ENCODE peak calls at places on chromosomes 1 and 21, in eight cellular contexts. One of them, this sample, is unnamed.

GRCh38 chr21:41562101-41563000 is 54.4 kb upstream of the TMPRSS2 start:
- DNase-seq in ovary: no peak
- DNase-seq in IMR-90: no peak
- DNase-seq in DND-41: no peak
- DNase-seq in PC-9: peak; percentile 15
- DNase-seq in aorta: no peak
- DNase-seq in RWPE2: no peak
- DNase-seq in lower lobe of right lung: peak; percentile 64
- DNase-seq in this sample: no peak

GRCh38 chr1:53554592-53555305 is 95.5 kb downstream of the DMRTB1 start:
- DNase-seq in ovary: no peak
- DNase-seq in IMR-90: no peak
- DNase-seq in DND-41: no peak
- DNase-seq in PC-9: no peak
- DNase-seq in aorta: peak; percentile 39
- DNase-seq in RWPE2: peak; percentile 24
- DNase-seq in lower lobe of right lung: peak; percentile 18
- DNase-seq in this sample: peak; percentile 18

GRCh38 chr1:3014041-3014440 is 7.2 kb upstream of the ACTRT2 start:
- DNase-seq in ovary: peak; percentile 8
- DNase-seq in IMR-90: no peak
- DNase-seq in DND-41: no peak
- DNase-seq in PC-9: no peak
- DNase-seq in aorta: peak; percentile 69
- DNase-seq in RWPE2: peak; percentile 33
- DNase-seq in lower lobe of right lung: peak; percentile 40
- DNase-seq in this sample: no peak

GRCh38 chr1:21021311-21021710 is 155.4 kb downstream of the EIF4G3 start:
- DNase-seq in ovary: no peak
- DNase-seq in IMR-90: no peak
- DNase-seq in DND-41: no peak
- DNase-seq in PC-9: no peak
- DNase-seq in aorta: no peak
- DNase-seq in RWPE2: no peak
- DNase-seq in lower lobe of right lung: no peak
- DNase-seq in this sample: no peak

GRCh38 chr1:205493241-205494085 is 11.0 kb upstream of the CDK18 start:
- DNase-seq in ovary: peak; percentile 82
- DNase-seq in IMR-90: peak; percentile 56
- DNase-seq in DND-41: no peak
- DNase-seq in PC-9: peak; percentile 63
- DNase-seq in aorta: peak; percentile 83
- DNase-seq in RWPE2: no peak
- DNase-seq in lower lobe of right lung: no peak
- DNase-seq in this sample: peak; percentile 57

GRCh38 chr1:69421286-69421685 is 146.4 kb upstream of the LRRC7 start:
- DNase-seq in ovary: no peak
- DNase-seq in IMR-90: no peak
- DNase-seq in DND-41: no peak
- DNase-seq in PC-9: no peak
- DNase-seq in aorta: no peak
- DNase-seq in RWPE2: no peak
- DNase-seq in lower lobe of right lung: no peak
- DNase-seq in this sample: no peak

GRCh38 chr1:87450615-87451209 is 122.0 kb downstream of the LMO4 start:
- DNase-seq in ovary: no peak
- DNase-seq in IMR-90: no peak
- DNase-seq in DND-41: no peak
- DNase-seq in PC-9: no peak
- DNase-seq in aorta: no peak
- DNase-seq in RWPE2: no peak
- DNase-seq in lower lobe of right lung: no peak
- DNase-seq in this sample: no peak

GRCh38 chr1:29531596-29531995 is 295.3 kb downstream of the PTPRU start:
- DNase-seq in ovary: no peak
- DNase-seq in IMR-90: no peak
- DNase-seq in DND-41: no peak
- DNase-seq in PC-9: no peak
- DNase-seq in aorta: no peak
- DNase-seq in RWPE2: no peak
- DNase-seq in lower lobe of right lung: no peak
- DNase-seq in this sample: no peak

GRCh38 chr21:42759594-42759927 is 106.1 kb downstream of the PDE9A start:
- DNase-seq in ovary: no peak
- DNase-seq in IMR-90: no peak
- DNase-seq in DND-41: no peak
- DNase-seq in PC-9: no peak
- DNase-seq in aorta: no peak
- DNase-seq in RWPE2: no peak
- DNase-seq in lower lobe of right lung: no peak
- DNase-seq in this sample: no peak

GRCh38 chr1:208597571-208597970 is 353.4 kb upstream of the PLXNA2 start:
- DNase-seq in ovary: no peak
- DNase-seq in IMR-90: no peak
- DNase-seq in DND-41: no peak
- DNase-seq in PC-9: no peak
- DNase-seq in aorta: no peak
- DNase-seq in RWPE2: no peak
- DNase-seq in lower lobe of right lung: no peak
- DNase-seq in this sample: no peak

GRCh38 chr1:202976633-202977032 is 9.6 kb upstream of the CYB5R1 start:
- DNase-seq in ovary: no peak
- DNase-seq in IMR-90: no peak
- DNase-seq in DND-41: no peak
- DNase-seq in PC-9: no peak
- DNase-seq in aorta: no peak
- DNase-seq in RWPE2: no peak
- DNase-seq in lower lobe of right lung: no peak
- DNase-seq in this sample: no peak

GRCh38 chr1:198205021-198205684 is 48.4 kb downstream of the NEK7 start:
- DNase-seq in ovary: no peak
- DNase-seq in IMR-90: peak; percentile 45
- DNase-seq in DND-41: no peak
- DNase-seq in PC-9: no peak
- DNase-seq in aorta: no peak
- DNase-seq in RWPE2: no peak
- DNase-seq in lower lobe of right lung: no peak
- DNase-seq in this sample: no peak

GRCh38 chr1:205680073-205680851 is at the start of gene SLC45A3:
- DNase-seq in ovary: peak; percentile 67
- DNase-seq in IMR-90: no peak
- DNase-seq in DND-41: peak; percentile 54
- DNase-seq in PC-9: peak; percentile 46
- DNase-seq in aorta: peak; percentile 81
- DNase-seq in RWPE2: no peak
- DNase-seq in lower lobe of right lung: peak; percentile 52
- DNase-seq in this sample: peak; percentile 42

GRCh38 chr1:40133839-40134238 is 27.3 kb upstream of the RLF start:
- DNase-seq in ovary: no peak
- DNase-seq in IMR-90: no peak
- DNase-seq in DND-41: no peak
- DNase-seq in PC-9: no peak
- DNase-seq in aorta: no peak
- DNase-seq in RWPE2: no peak
- DNase-seq in lower lobe of right lung: no peak
- DNase-seq in this sample: no peak

GRCh38 chr21:46546799-46547198 is 58.1 kb downstream of the S100B start:
- DNase-seq in ovary: no peak
- DNase-seq in IMR-90: no peak
- DNase-seq in DND-41: no peak
- DNase-seq in PC-9: no peak
- DNase-seq in aorta: no peak
- DNase-seq in RWPE2: no peak
- DNase-seq in lower lobe of right lung: no peak
- DNase-seq in this sample: no peak

GRCh38 chr1:110308247-110308646 is 30.9 kb upstream of the RBM15 start:
- DNase-seq in ovary: no peak
- DNase-seq in IMR-90: peak; percentile 87
- DNase-seq in DND-41: no peak
- DNase-seq in PC-9: no peak
- DNase-seq in aorta: no peak
- DNase-seq in RWPE2: no peak
- DNase-seq in lower lobe of right lung: no peak
- DNase-seq in this sample: no peak

GRCh38 chr1:155085504-155086181 is 7.0 kb downstream of the EFNA3 start:
- DNase-seq in ovary: peak; percentile 72
- DNase-seq in IMR-90: peak; percentile 21
- DNase-seq in DND-41: peak; percentile 55
- DNase-seq in PC-9: peak; percentile 69
- DNase-seq in aorta: peak; percentile 88
- DNase-seq in RWPE2: peak; percentile 90
- DNase-seq in lower lobe of right lung: peak; percentile 80
- DNase-seq in this sample: peak; percentile 70

GRCh38 chr1:228376651-228377631 is 29.7 kb downstream of the TRIM11 start:
- DNase-seq in ovary: peak; percentile 31
- DNase-seq in IMR-90: no peak
- DNase-seq in DND-41: no peak
- DNase-seq in PC-9: no peak
- DNase-seq in aorta: peak; percentile 70
- DNase-seq in RWPE2: no peak
- DNase-seq in lower lobe of right lung: peak; percentile 42
- DNase-seq in this sample: no peak

GRCh38 chr1:66349277-66349676 is 184.7 kb upstream of the SGIP1 start:
- DNase-seq in ovary: no peak
- DNase-seq in IMR-90: no peak
- DNase-seq in DND-41: no peak
- DNase-seq in PC-9: no peak
- DNase-seq in aorta: no peak
- DNase-seq in RWPE2: no peak
- DNase-seq in lower lobe of right lung: no peak
- DNase-seq in this sample: no peak
- H3K4me3 ChIP-seq in ovary: no peak overlapping the region
- H3K4me3 ChIP-seq in IMR-90: no peak overlapping the region
- H3K4me3 ChIP-seq in DND-41: no peak overlapping the region
- H3K4me3 ChIP-seq in PC-9: no peak overlapping the region
- H3K4me3 ChIP-seq in aorta: no peak overlapping the region
- H3K4me3 ChIP-seq in RWPE2: no peak overlapping the region
- H3K4me3 ChIP-seq in lower lobe of right lung: no peak overlapping the region
- H3K4me3 ChIP-seq in this sample: no peak overlapping the region

DNA sequence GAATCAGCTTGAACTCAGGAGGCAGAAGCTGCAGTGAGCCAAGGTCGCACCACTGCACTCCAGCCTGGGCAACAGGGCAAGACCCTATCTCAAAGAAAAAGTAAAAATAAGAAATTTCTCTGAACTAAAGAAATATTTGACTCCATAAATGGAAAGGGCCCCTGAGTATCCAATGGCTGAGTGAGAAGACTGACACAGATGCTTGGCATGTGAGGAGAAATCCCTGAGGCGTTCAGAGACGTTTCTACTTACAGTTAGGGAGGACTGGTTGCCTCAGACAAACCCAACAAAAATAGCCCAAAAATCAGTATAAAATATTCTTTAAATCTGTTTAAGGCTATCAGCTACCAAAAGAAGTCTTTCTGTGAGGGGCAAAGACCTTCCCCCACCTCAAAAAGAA is 3.0 kb upstream of the SUMO3 start:
- DNase-seq in ovary: no peak
- DNase-seq in IMR-90: peak; percentile 60
- DNase-seq in DND-41: no peak
- DNase-seq in PC-9: no peak
- DNase-seq in aorta: no peak
- DNase-seq in RWPE2: no peak
- DNase-seq in lower lobe of right lung: no peak
- DNase-seq in this sample: no peak
- H3K9me3 ChIP-seq in ovary: no peaks in the 10 kb centered on the region
- H3K9me3 ChIP-seq in IMR-90: peaks cover 39% of the 10 kb centered on the region
- H3K9me3 ChIP-seq in DND-41: peaks cover 19% of the 10 kb centered on the region
- H3K9me3 ChIP-seq in PC-9: no peaks in the 10 kb centered on the region
- H3K9me3 ChIP-seq in aorta: peaks cover 5% of the 10 kb centered on the region
- H3K9me3 ChIP-seq in RWPE2: peaks cover 16% of the 10 kb centered on the region
- H3K9me3 ChIP-seq in lower lobe of right lung: peaks cover 21% of the 10 kb centered on the region
- H3K9me3 ChIP-seq in this sample: no peaks in the 10 kb centered on the region

GRCh38 chr1:156359973-156360372 is 9.0 kb upstream of the RHBG start:
- DNase-seq in ovary: no peak
- DNase-seq in IMR-90: peak; percentile 43
- DNase-seq in DND-41: no peak
- DNase-seq in PC-9: no peak
- DNase-seq in aorta: no peak
- DNase-seq in RWPE2: no peak
- DNase-seq in lower lobe of right lung: no peak
- DNase-seq in this sample: no peak

GRCh38 chr1:156357977-156358376 is 11.0 kb upstream of the RHBG start:
- DNase-seq in ovary: no peak
- DNase-seq in IMR-90: no peak
- DNase-seq in DND-41: no peak
- DNase-seq in PC-9: no peak
- DNase-seq in aorta: no peak
- DNase-seq in RWPE2: no peak
- DNase-seq in lower lobe of right lung: no peak
- DNase-seq in this sample: no peak

GRCh38 chr1:156356875-156357534 is 12.0 kb upstream of the RHBG start:
- DNase-seq in ovary: peak; percentile 78
- DNase-seq in IMR-90: no peak
- DNase-seq in DND-41: peak; percentile 60
- DNase-seq in PC-9: peak; percentile 75
- DNase-seq in aorta: no peak
- DNase-seq in RWPE2: no peak
- DNase-seq in lower lobe of right lung: peak; percentile 70
- DNase-seq in this sample: peak; percentile 53

GRCh38 chr1:156360534-156360933 is 8.5 kb upstream of the RHBG start:
- DNase-seq in ovary: no peak
- DNase-seq in IMR-90: no peak
- DNase-seq in DND-41: no peak
- DNase-seq in PC-9: no peak
- DNase-seq in aorta: no peak
- DNase-seq in RWPE2: no peak
- DNase-seq in lower lobe of right lung: no peak
- DNase-seq in this sample: no peak

GRCh38 chr1:156356262-156356874 is 12.6 kb upstream of the RHBG start:
- DNase-seq in ovary: no peak
- DNase-seq in IMR-90: no peak
- DNase-seq in DND-41: no peak
- DNase-seq in PC-9: no peak
- DNase-seq in aorta: no peak
- DNase-seq in RWPE2: no peak
- DNase-seq in lower lobe of right lung: no peak
- DNase-seq in this sample: no peak
- H3K4me3 ChIP-seq in ovary: no peak overlapping the region
- H3K4me3 ChIP-seq in IMR-90: no peak overlapping the region
- H3K4me3 ChIP-seq in DND-41: no peak overlapping the region
- H3K4me3 ChIP-seq in PC-9: peak overlapping the region; percentile 25
- H3K4me3 ChIP-seq in aorta: no peak overlapping the region
- H3K4me3 ChIP-seq in RWPE2: no peak overlapping the region
- H3K4me3 ChIP-seq in lower lobe of right lung: no peak overlapping the region
- H3K4me3 ChIP-seq in this sample: no peak overlapping the region

DNA sequence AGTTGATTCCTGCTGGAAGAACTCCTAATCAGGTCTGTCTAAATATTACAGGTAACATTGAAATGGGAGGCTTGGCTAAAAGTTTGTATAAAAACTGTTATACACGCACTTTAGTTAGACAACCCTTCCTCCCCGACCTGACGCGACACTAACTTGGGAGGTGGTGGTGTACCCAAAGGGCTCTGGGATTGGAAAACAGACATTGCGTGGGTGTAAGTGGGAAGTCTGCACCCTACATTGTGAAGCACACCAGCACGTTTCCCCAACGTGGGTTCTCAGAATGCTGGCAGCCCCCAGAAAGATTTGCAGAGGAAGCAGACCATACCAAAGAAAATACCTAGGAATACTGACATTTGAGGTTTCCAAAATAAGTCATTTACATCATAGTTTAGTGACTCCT is 16.8 kb downstream of the OR2T11 start:
- DNase-seq in ovary: no peak
- DNase-seq in IMR-90: no peak
- DNase-seq in DND-41: no peak
- DNase-seq in PC-9: no peak
- DNase-seq in aorta: no peak
- DNase-seq in RWPE2: no peak
- DNase-seq in lower lobe of right lung: no peak
- DNase-seq in this sample: no peak
- H3K9me3 ChIP-seq in ovary: no peaks in the 10 kb centered on the region
- H3K9me3 ChIP-seq in IMR-90: no peaks in the 10 kb centered on the region
- H3K9me3 ChIP-seq in DND-41: no peaks in the 10 kb centered on the region
- H3K9me3 ChIP-seq in PC-9: no peaks in the 10 kb centered on the region
- H3K9me3 ChIP-seq in aorta: no peaks in the 10 kb centered on the region
- H3K9me3 ChIP-seq in RWPE2: no peaks in the 10 kb centered on the region
- H3K9me3 ChIP-seq in lower lobe of right lung: no peaks in the 10 kb centered on the region
- H3K9me3 ChIP-seq in this sample: no peaks in the 10 kb centered on the region